ENCODE peak calls at places on chromosome 2, in seven cellular contexts. Y is OCI-LY7, V is mesendoderm, J is heart right ventricle, W is stomach, E is upper lobe of left lung, X is GM23248. S is an unnamed sample.

GRCh38 chr2:239274391-239275001 is 126.3 kb downstream of the HDAC4 start:
- DNase-seq in Y (no peak), V (no peak), J (no peak), W (peak), E (no peak), X (peak), S (no peak)

GRCh38 chr2:26274058-26274613 is 29.4 kb downstream of the HADHB start:
- DNase-seq in Y (no peak), V (no peak), J (peak), W (peak), E (no peak), X (peak), S (no peak)

GRCh38 chr2:128301501-128301966 is 17.1 kb downstream of the HS6ST1 start:
- DNase-seq in Y (no peak), V (no peak), J (no peak), W (no peak), E (no peak), X (peak), S (no peak)

GRCh38 chr2:210718503-210718902 is 162.1 kb downstream of the CPS1 start:
- DNase-seq in Y (no peak), V (no peak), J (no peak), W (no peak), E (no peak), X (no peak), S (no peak)

GRCh38 chr2:165795011-165795410 is 964 bp upstream of the GALNT3 start:
- DNase-seq in Y (no peak), V (no peak), J (no peak), W (no peak), E (no peak), X (peak), S (no peak)

GRCh38 chr2:43508209-43508608 is 87.6 kb downstream of the THADA start:
- DNase-seq in Y (no peak), V (no peak), J (no peak), W (no peak), E (no peak), X (no peak), S (no peak)

GRCh38 chr2:160367887-160368286 is 125.7 kb downstream of the RBMS1 start:
- DNase-seq in Y (peak), V (no peak), J (no peak), W (no peak), E (no peak), X (peak), S (no peak)

GRCh38 chr2:44040365-44040764 is 44.6 kb upstream of the LRPPRC start:
- DNase-seq in Y (no peak), V (no peak), J (no peak), W (no peak), E (no peak), X (no peak), S (no peak)

GRCh38 chr2:9287400-9288059 is 80.9 kb downstream of the ASAP2 start:
- DNase-seq in Y (no peak), V (peak), J (no peak), W (no peak), E (no peak), X (peak), S (no peak)

GRCh38 chr2:181959508-181959907 is 26.1 kb upstream of the PPP1R1C start:
- DNase-seq in Y (no peak), V (no peak), J (no peak), W (no peak), E (no peak), X (no peak), S (no peak)

GRCh38 chr2:30565860-30566358 is 118.9 kb downstream of the LCLAT1 start:
- DNase-seq in Y (no peak), V (no peak), J (peak), W (no peak), E (no peak), X (peak), S (no peak)

GRCh38 chr2:113217455-113218282 is 43.9 kb downstream of the PSD4 start:
- DNase-seq in Y (no peak), V (peak), J (peak), W (no peak), E (peak), X (no peak), S (peak)

GRCh38 chr2:215529271-215529670 is 93.4 kb upstream of the FN1 start:
- DNase-seq in Y (no peak), V (no peak), J (no peak), W (no peak), E (no peak), X (peak), S (no peak)

GRCh38 chr2:128722469-128722868 is 403.8 kb upstream of the HS6ST1 start:
- DNase-seq in Y (no peak), V (no peak), J (no peak), W (no peak), E (no peak), X (no peak), S (no peak)

GRCh38 chr2:200253631-200254030 is 52.9 kb upstream of the SPATS2L start:
- DNase-seq in Y (no peak), V (no peak), J (no peak), W (no peak), E (no peak), X (peak), S (no peak)

GRCh38 chr2:184031402-184032147 is 566.8 kb upstream of the ZNF804A start:
- DNase-seq in Y (no peak), V (peak), J (no peak), W (no peak), E (no peak), X (no peak), S (no peak)

GRCh38 chr2:139721454-139721995 is 941.3 kb upstream of the NXPH2 start:
- DNase-seq in Y (no peak), V (peak), J (no peak), W (no peak), E (no peak), X (no peak), S (peak)

GRCh38 chr2:240250985-240251847 is 110.8 kb upstream of the OTOS start:
- DNase-seq in Y (no peak), V (peak), J (peak), W (peak), E (peak), X (peak), S (peak)

GRCh38 chr2:71614976-71615768 is 161.8 kb downstream of the DYSF start:
- DNase-seq in Y (no peak), V (no peak), J (peak), W (peak), E (peak), X (peak), S (peak)

GRCh38 chr2:68094111-68094510 is 31.3 kb upstream of the C1D start:
- DNase-seq in Y (no peak), V (no peak), J (no peak), W (no peak), E (no peak), X (no peak), S (no peak)
- H3K4me3 ChIP-seq in Y (no peak), V (no peak), J (no peak), W (no peak), E (no peak), X (no peak), S (no peak)

GRCh38 chr2:233466991-233467603 is 99.5 kb downstream of the USP40 start:
- DNase-seq in Y (no peak), V (no peak), J (no peak), W (peak), E (peak), X (no peak), S (no peak)

GRCh38 chr2:233470007-233470687 is 96.4 kb downstream of the USP40 start:
- DNase-seq in Y (no peak), V (no peak), J (peak), W (peak), E (peak), X (no peak), S (peak)

GRCh38 chr2:233468047-233468745 is 98.4 kb downstream of the USP40 start:
- DNase-seq in Y (no peak), V (no peak), J (no peak), W (peak), E (peak), X (no peak), S (no peak)

GRCh38 chr2:233469261-233470006 is 97.1 kb downstream of the USP40 start:
- DNase-seq in Y (no peak), V (no peak), J (peak), W (peak), E (peak), X (no peak), S (no peak)

GRCh38 chr2:233468746-233469110 is 97.9 kb downstream of the USP40 start:
- DNase-seq in Y (no peak), V (no peak), J (no peak), W (peak), E (peak), X (no peak), S (no peak)
- H3K27ac ChIP-seq in Y (no peak), V (no peak), J (no peak), W (no peak), E (no peak), X (no peak), S (no peak)

GRCh38 chr2:197707316-197708213 is 2.4 kb downstream of the MARS2 start:
- DNase-seq in Y (peak), V (peak), J (peak), W (no peak), E (no peak), X (peak), S (peak)
- H3K4me3 ChIP-seq in Y (peak), V (peak), J (no peak), W (peak), E (peak), X (peak), S (peak)

GRCh38 chr2:97967216-97967592 is 28.5 kb downstream of the TMEM131 start:
- DNase-seq in Y (no peak), V (no peak), J (no peak), W (no peak), E (no peak), X (no peak), S (no peak)
- H3K27ac ChIP-seq in Y (no peak), V (no peak), J (no peak), W (no peak), E (no peak), X (no peak), S (no peak)

DNA sequence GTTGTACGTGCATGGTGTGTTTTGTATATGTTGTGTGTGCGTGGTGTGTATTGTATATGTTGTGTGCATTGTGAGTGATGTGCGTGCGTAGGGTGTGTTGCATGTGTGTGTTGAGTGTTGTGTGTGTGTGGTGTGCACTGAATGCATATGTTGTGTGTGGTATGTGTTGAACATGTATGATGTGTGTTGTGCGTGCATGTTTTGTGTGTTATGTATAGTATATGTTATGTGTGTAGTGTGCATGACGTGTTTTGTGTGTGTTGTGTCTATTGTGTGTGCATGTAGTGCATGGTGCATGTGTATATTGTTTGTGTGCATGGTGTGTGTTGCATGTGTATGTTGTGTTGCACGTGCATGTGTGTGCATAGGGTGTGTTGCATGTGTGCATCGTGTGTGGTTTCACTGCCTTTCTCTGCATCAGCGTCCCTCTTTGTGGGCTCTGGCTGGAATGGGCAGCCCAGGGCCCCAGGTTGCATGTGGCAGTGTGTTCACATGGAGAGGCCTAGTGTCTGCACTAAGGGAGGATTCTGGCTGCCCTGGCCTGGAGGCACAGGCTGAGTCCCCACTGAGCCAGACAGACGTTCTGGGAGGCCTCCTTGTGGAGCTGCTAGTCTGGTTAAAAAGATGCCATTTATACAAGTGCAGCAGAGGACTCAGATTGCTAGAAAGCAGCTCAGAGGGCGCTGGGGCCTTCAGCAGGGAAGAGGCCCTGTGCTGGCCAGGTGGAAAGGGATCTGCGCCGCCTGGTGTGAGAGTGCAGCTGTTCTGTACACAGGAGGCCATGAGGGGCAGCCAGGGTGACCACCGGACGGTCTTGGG is 107.2 kb downstream of the FAM168B start:
- DNase-seq in Y (no peak), V (no peak), J (no peak), W (no peak), E (no peak), X (no peak), S (no peak)
- H3K4me3 ChIP-seq in Y (no peak), V (no peak), J (no peak), W (no peak), E (no peak), X (no peak), S (no peak)

DNA sequence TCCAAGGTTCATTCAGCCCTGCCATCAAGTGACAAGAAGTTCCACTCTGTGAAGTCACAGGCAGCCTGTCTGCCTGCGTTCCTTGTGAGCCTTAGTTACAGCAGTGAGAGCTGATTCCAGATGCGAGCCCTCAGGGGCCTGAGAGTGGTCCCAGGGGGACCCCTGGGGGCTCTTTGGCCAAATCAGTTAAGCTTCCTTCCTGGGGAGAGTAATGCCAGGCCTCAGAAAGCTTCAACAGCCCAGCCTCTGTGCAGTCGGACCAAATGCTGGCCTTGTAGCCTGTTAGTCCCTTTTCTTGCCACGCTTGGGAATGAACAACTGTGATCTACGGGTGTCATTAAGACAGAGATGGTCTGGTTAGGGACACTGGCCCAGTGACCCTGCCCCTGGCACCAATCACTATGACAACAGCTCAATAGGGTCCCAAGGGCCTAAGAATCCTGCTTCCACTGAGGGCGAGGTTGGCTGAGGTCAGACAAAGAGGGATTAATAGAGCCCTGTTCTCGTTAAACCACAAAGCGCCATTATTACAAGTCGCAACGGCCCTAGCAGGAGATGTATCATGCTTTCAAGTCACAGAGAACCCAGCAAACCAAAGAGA is 50.9 kb downstream of the HS1BP3 start:
- DNase-seq in Y (no peak), V (no peak), J (no peak), W (peak), E (no peak), X (no peak), S (peak)
- H3K27ac ChIP-seq in Y (no peak), V (no peak), J (peak), W (peak), E (peak), X (no peak), S (peak)

GRCh38 chr2:111705206-111705605 is 178.8 kb downstream of the ANAPC1 start:
- DNase-seq in Y (peak), V (no peak), J (no peak), W (no peak), E (no peak), X (no peak), S (peak)

GRCh38 chr2:111705711-111706323 is 178.2 kb downstream of the ANAPC1 start:
- DNase-seq in Y (peak), V (peak), J (no peak), W (no peak), E (no peak), X (peak), S (peak)

GRCh38 chr2:111707700-111708099 is 176.3 kb downstream of the ANAPC1 start:
- DNase-seq in Y (no peak), V (no peak), J (no peak), W (no peak), E (no peak), X (no peak), S (peak)

GRCh38 chr2:111708478-111708877 is 175.5 kb downstream of the ANAPC1 start:
- DNase-seq in Y (no peak), V (no peak), J (no peak), W (no peak), E (no peak), X (no peak), S (no peak)

DNA sequence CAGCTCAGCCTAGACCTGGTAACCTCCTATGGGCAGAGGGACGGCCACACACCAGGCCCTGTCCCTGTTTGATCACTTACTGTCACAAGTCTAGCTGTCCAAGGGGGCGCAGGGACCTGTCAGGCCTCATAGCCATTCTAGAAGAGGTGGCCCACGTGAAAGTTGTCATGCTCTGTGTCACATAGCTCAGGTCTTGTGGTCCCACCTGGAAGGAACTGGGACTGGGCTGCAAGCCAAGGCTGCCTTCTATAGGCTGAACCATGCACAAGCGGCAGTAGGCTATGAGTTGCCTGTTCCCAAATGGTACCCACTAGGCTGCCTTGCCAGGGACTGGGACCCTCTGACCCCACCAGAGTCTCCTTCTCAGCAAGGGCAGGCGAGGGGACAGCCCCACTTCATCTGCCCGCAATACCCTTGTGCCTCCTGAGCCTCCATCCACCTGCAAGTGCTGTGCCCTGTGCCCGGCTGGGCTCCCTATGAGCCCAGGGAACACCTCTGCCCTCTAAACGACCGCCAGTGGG is 177.5 kb downstream of the ANAPC1 start:
- DNase-seq in Y (peak), V (no peak), J (no peak), W (no peak), E (no peak), X (no peak), S (peak)
- H3K4me3 ChIP-seq in Y (peak), V (no peak), J (no peak), W (no peak), E (no peak), X (no peak), S (no peak)

DNA sequence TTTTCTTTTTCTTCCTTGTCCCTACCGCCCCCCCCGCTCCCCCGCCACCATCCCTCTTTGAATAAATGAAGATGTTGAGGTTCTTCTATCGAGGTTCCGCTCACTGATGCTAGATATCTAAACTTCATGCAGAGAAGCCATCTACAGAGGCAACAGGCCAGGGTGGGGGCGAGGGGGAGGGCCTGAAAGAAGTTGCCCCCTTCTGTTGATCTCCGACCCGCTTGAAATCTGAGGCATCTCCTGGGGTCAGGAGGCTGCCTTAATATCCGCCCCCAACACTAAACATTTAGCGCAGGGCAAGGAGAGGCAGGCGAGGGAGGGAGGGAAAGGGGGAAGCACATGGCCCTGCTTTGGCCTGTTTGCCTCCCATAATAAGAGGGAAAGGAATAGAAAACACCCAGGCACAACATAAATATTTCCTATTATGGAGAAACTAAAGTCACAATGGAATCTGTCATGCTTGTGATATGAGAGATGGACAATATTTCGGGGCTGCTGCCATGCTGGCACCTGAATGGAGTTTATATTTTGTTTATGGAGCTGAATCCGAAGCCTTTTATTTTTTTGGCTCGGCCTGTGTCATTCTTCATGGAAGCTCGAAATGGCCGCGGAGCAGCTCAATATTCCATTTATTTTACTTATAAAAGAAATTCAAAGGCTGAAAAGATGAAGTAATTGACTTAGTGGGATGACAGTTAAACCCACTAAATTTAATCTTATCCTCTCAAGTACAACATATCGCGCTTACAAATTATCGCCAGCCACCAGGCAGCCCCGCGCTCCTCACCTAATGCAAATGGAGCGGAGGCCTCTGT is 221.1 kb downstream of the INSIG2 start:
- DNase-seq in Y (no peak), V (peak), J (no peak), W (no peak), E (no peak), X (peak), S (no peak)
- H3K27ac ChIP-seq in Y (no peak), V (no peak), J (no peak), W (peak), E (no peak), X (peak), S (no peak)

S was measured in endodermal cell.